ENCODE peak calls at places on chromosome X, in ten cellular contexts. Y is cardiac fibroblast, M is A549, X is glutamatergic neuron, K is GM12865, R is fibroblast of lung, E is DND-41, F is ovary, J is IMR-90, P is left lung. O is an unnamed sample.
A peak's percentile ranks its signal among the peaks of the same experiment; 100 is the strongest.

GRCh38 chrX:11770320-11770719 is 12.3 kb downstream of the MSL3 start:
- DNase-seq in F (no peak), J (peak; percentile 63), E (peak; percentile 38), X (peak; percentile 22), P (no peak), Y (peak; percentile 68), M (peak; percentile 69), K (peak; percentile 79), R (peak; percentile 69), O (peak; percentile 69)

GRCh38 chrX:57929373-57929772 is 19.1 kb upstream of the ZXDA start:
- DNase-seq in P (no peak), Y (peak; percentile 56), J (peak; percentile 27), F (no peak), X (no peak), E (peak; percentile 9), K (peak; percentile 10), M (peak; percentile 36), R (peak; percentile 23), O (no peak)

GRCh38 chrX:22351966-22352365 is 79.3 kb downstream of the CBLL2 start:
- DNase-seq in R (no peak), F (no peak), P (no peak), E (no peak), J (no peak), X (no peak), M (no peak), Y (peak; percentile 29), K (no peak), O (no peak)

GRCh38 chrX:72003811-72004750 is 93.4 kb downstream of the NHSL2 start:
- DNase-seq in E (no peak), F (peak; percentile 37), M (peak; percentile 39), P (no peak), J (no peak), X (peak; percentile 19), R (no peak), Y (no peak), K (no peak), O (no peak)

GRCh38 chrX:106728337-106728736 is 1.8 kb downstream of the RNF128 start:
- DNase-seq in M (no peak), E (no peak), Y (no peak), R (no peak), F (no peak), X (no peak), P (no peak), J (no peak), K (no peak), O (no peak)

GRCh38 chrX:1492421-1493012 is 39.8 kb upstream of the ASMTL start:
- DNase-seq in K (no peak), Y (no peak), X (no peak), P (no peak), J (no peak), F (no peak), R (no peak), M (no peak), E (no peak), O (no peak)

GRCh38 chrX:73913580-73913979 is 350.6 kb downstream of the CHIC1 start:
- DNase-seq in X (no peak), F (no peak), Y (peak; percentile 33), M (no peak), E (no peak), J (peak; percentile 43), P (no peak), R (peak; percentile 53), K (no peak), O (no peak)

GRCh38 chrX:318068-318738 is 393 bp downstream of the GTPBP6 start:
- DNase-seq in K (peak; percentile 97), X (peak; percentile 97), P (peak; percentile 96), E (peak; percentile 99), Y (peak; percentile 99), M (peak; percentile 99), J (peak; percentile 97), R (peak; percentile 98), F (peak; percentile 99), O (peak; percentile 100)

GRCh38 chrX:106932492-106932923 is 12.3 kb downstream of the CLDN2 start:
- DNase-seq in E (no peak), R (peak; percentile 39), Y (peak; percentile 36), P (no peak), J (peak; percentile 57), K (no peak), M (no peak), F (no peak), X (no peak), O (no peak)

GRCh38 chrX:19751068-19751467 is 136.3 kb downstream of the SH3KBP1 start:
- DNase-seq in P (no peak), J (no peak), X (no peak), E (peak; percentile 37), K (no peak), M (no peak), F (no peak), R (no peak), Y (no peak), O (peak; percentile 19)

GRCh38 chrX:155966876-155967275 is 30.6 kb upstream of the IL9R start:
- DNase-seq in M (peak; percentile 79), E (peak; percentile 54), K (peak; percentile 72), X (peak; percentile 26), Y (peak; percentile 16), P (no peak), F (no peak), R (no peak), J (no peak), O (peak; percentile 65)

GRCh38 chrX:54492340-54492739 is 3.7 kb downstream of the FGD1 start:
- DNase-seq in R (peak; percentile 47), J (peak; percentile 70), X (no peak), E (no peak), P (peak; percentile 62), F (no peak), K (no peak), Y (peak; percentile 68), M (no peak), O (no peak)

GRCh38 chrX:136497556-136498048 is at the start of gene HTATSF1:
- DNase-seq in R (no peak), J (no peak), F (no peak), K (no peak), X (peak; percentile 26), E (no peak), M (no peak), P (peak; percentile 65), Y (no peak), O (no peak)

GRCh38 chrX:151750511-151750910 is 16.0 kb downstream of the CNGA2 start:
- DNase-seq in M (no peak), P (no peak), R (no peak), E (no peak), Y (no peak), X (no peak), K (no peak), J (no peak), F (no peak), O (no peak)

GRCh38 chrX:151752847-151753246 is 18.3 kb downstream of the CNGA2 start:
- DNase-seq in M (no peak), R (no peak), J (no peak), E (no peak), X (no peak), Y (no peak), P (no peak), K (no peak), F (no peak), O (no peak)

GRCh38 chrX:151754641-151755215 is 20.2 kb downstream of the CNGA2 start:
- DNase-seq in X (no peak), K (no peak), M (no peak), P (no peak), Y (peak; percentile 0), J (no peak), R (no peak), E (no peak), F (no peak), O (no peak)

GRCh38 chrX:151754042-151754419 is 19.5 kb downstream of the CNGA2 start:
- DNase-seq in X (no peak), Y (peak; percentile 64), P (no peak), K (no peak), E (no peak), R (peak; percentile 4), F (no peak), M (peak; percentile 19), J (peak; percentile 8), O (no peak)

GRCh38 chrX:151753313-151754041 is 18.9 kb downstream of the CNGA2 start:
- DNase-seq in K (peak; percentile 20), J (peak; percentile 2), X (peak; percentile 66), Y (peak; percentile 63), P (peak; percentile 65), E (no peak), R (peak; percentile 17), F (no peak), M (peak; percentile 63), O (peak; percentile 20)
- TF ChIP-seq CTCF in K (peak; percentile 63), J (peak; percentile 57), X (peak; percentile 73), Y (peak; percentile 88), P (peak; percentile 57), E (no peak), R (peak; percentile 70), F (no peak), M (peak; percentile 72), O (peak; percentile 41)

DNA sequence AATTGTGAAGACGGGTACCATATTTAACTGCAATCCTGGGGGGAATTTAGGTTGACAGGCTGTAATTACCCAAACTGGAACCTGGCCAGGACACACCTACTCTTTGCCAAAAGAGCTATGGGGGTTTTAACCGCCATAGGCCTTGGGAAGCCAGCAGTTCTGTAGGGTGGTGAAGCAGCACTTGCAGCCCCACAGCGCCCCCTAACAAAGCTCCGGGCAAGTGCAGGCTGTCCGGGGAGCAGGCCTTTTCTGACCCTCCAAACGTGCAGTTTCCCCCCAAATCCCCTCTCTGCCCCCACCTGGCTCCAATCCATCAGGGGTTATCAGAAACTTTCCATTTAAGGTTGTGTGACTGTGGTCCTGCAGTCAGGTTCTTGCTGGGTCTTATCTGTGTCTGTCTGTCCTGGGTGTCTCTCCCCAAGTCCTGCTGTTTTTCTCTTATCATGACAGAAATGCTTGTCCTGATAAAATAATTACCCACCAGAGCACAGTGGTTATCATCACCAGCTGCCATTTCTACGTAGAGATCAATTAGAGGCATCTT is 350.9 kb downstream of the MID1IP1 start:
- DNase-seq in Y (peak; percentile 11), J (no peak), P (peak; percentile 62), K (peak; percentile 40), F (peak; percentile 24), E (peak; percentile 35), M (peak; percentile 14), X (peak; percentile 77), R (no peak), O (peak; percentile 62)
- TF ChIP-seq CTCF in Y (peak; percentile 55), J (peak; percentile 32), P (no peak), K (peak; percentile 58), F (no peak), E (peak; percentile 59), M (no peak), X (peak; percentile 70), R (peak; percentile 19), O (peak; percentile 31)

DNA sequence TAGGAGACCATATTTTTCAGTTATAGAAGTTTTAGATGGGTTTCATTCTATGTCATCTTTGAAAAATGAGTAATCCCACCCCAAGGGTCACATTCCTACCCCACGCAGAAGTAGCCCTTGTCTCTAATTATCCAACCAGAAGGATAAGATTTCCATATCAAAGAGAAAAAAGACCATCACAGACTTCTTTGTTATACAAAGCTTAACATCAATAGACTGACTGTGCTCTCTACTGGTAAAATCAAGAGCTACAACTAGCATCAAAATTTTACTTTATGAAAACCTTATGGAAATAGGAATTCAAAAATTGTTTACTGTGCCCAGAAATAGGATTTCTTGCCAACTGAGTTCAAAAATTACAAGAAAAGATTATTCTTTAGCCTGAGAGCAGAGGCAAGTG is 24.9 kb downstream of the TNMD start:
- DNase-seq in R (no peak), J (no peak), P (no peak), Y (peak; percentile 1), X (no peak), M (no peak), E (no peak), F (no peak), K (no peak), O (no peak)
- TF ChIP-seq CTCF in R (no peak), J (peak; percentile 6), P (no peak), Y (no peak), X (no peak), M (peak; percentile 7), E (no peak), F (no peak), K (no peak), O (no peak)

GRCh38 chrX:29903365-29903764 is 312.0 kb upstream of the MAGEB2 start:
- DNase-seq in K (no peak), M (peak; percentile 1), F (no peak), E (no peak), X (no peak), J (peak; percentile 7), R (peak; percentile 38), P (no peak), Y (peak; percentile 14), O (no peak)
- TF ChIP-seq CTCF in K (peak; percentile 11), M (peak; percentile 39), F (no peak), E (no peak), X (no peak), J (peak; percentile 58), R (peak; percentile 29), P (peak; percentile 23), Y (peak; percentile 29), O (no peak)

O was measured in activated CD8-positive, alpha-beta T cell treated with anti-CD3 and anti-CD28 coated beads for 36 hours.